ENCODE peak calls at places on chromosomes 11 and 22, in five cellular contexts. E is MM.1S, L is hepatocyte, A is HCT116, T is neural progenitor cell. M is an unnamed sample.

GRCh38 chr11:104623518-104623917 is 274.7 kb downstream of the CASP12 start:
- DNase-seq in E (no peak), L (no peak), A (no peak), T (no peak), M (no peak)

GRCh38 chr11:105960252-105961245 is 61.5 kb downstream of the MSANTD4 start:
- DNase-seq in E (no peak), L (peak; percentile 5), A (no peak), T (peak; percentile 39), M (peak; percentile 91)

GRCh38 chr11:665062-665706 is 28.1 kb downstream of the DRD4 start:
- DNase-seq in E (no peak), L (peak; percentile 61), A (no peak), T (no peak), M (no peak)

GRCh38 chr11:3195251-3196160 is 23.1 kb downstream of the MRGPRG start:
- DNase-seq in E (no peak), L (no peak), A (peak; percentile 6), T (no peak), M (peak; percentile 49)

GRCh38 chr11:70640408-70640807 is 242.1 kb downstream of the CTTN start:
- DNase-seq in E (no peak), L (no peak), A (no peak), T (no peak), M (no peak)

GRCh38 chr11:92297551-92298237 is 73.1 kb downstream of the FAT3 start:
- DNase-seq in E (no peak), L (no peak), A (no peak), T (no peak), M (no peak)

GRCh38 chr22:44012172-44012571 is 11.9 kb upstream of the PARVB start:
- DNase-seq in E (no peak), L (no peak), A (no peak), T (no peak), M (no peak)

GRCh38 chr22:40911772-40912171 is 39.4 kb upstream of the RBX1 start:
- DNase-seq in E (no peak), L (no peak), A (no peak), T (no peak), M (no peak)

GRCh38 chr11:15276616-15277015 is 161.9 kb downstream of the INSC start:
- DNase-seq in E (no peak), L (peak; percentile 24), A (peak; percentile 4), T (peak; percentile 61), M (peak; percentile 52)

GRCh38 chr11:128716231-128716630 is 22.4 kb downstream of the FLI1 start:
- DNase-seq in E (peak; percentile 31), L (peak; percentile 38), A (no peak), T (no peak), M (no peak)

GRCh38 chr11:77186302-77186701 is 58.3 kb downstream of the MYO7A start:
- DNase-seq in E (no peak), L (no peak), A (no peak), T (no peak), M (no peak)

GRCh38 chr11:114416441-114416928 is 16.0 kb downstream of the RBM7 start:
- DNase-seq in E (no peak), L (no peak), A (no peak), T (no peak), M (no peak)

GRCh38 chr11:46072172-46072964 is 48.9 kb downstream of the PHF21A start:
- DNase-seq in E (no peak), L (no peak), A (no peak), T (no peak), M (no peak)
- TF ChIP-seq CTCF in E (no peak), L (no peak), A (no peak), T (no peak), M (no peak)

GRCh38 chr11:79227732-79228416 is 213.0 kb downstream of the TENM4 start:
- DNase-seq in E (no peak), L (no peak), A (no peak), T (peak; percentile 41), M (peak; percentile 14)
- H3K27ac ChIP-seq in E (no peak overlapping the region), L (no peak overlapping the region), A (no peak overlapping the region), T (no peak overlapping the region), M (no peak overlapping the region)

DNA sequence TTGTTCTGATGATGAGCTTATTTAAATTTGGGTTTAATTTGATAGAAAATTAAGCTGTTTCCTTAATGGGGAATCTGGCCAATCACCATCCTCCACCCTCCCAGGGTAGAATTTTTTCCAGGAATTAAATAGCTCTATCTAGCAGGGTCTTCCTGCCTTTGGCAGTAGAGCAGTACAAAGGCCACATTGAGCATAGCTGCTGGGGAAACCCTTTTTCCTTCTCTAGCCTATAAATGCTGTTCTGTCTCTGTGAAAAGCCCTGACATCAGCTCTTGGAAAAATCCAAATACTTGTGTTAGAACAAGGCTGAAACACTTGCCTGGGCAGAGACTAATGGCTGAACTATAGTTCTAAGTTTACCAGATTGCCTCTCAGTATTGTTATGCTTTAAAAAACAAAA is 55.1 kb downstream of the ARHGEF12 start:
- DNase-seq in E (no peak), L (peak; percentile 61), A (no peak), T (peak; percentile 17), M (peak; percentile 31)
- TF ChIP-seq EZH2phosphoT487 in E (no peak), L (no peak), A (no peak), T (no peak), M (no peak)

DNA sequence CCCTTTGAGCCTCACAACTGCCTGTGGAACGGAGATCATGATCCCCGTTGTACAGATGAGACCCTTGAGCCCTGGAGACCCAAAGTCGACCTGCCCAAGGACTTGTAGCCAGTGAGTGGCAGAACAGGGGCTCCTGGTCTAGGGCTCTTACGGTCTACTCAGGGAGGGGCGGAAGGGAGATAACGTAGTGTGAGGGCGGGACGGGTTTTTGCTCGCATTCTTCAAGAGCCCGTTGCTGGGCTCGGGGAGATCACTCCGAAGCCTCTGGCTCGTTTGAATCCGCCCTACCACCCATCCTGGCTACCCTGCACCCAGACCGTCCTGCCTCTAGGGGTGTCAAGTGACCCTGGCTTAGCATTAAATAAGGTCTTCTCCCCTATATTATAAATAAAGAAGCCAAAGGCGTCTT is 637 bp downstream of the CRY2 start:
- DNase-seq in E (peak; percentile 55), L (peak; percentile 83), A (no peak), T (peak; percentile 71), M (peak; percentile 85)
- TF ChIP-seq CTCF in E (peak; percentile 31), L (no peak), A (peak; percentile 32), T (no peak), M (no peak)

DNA sequence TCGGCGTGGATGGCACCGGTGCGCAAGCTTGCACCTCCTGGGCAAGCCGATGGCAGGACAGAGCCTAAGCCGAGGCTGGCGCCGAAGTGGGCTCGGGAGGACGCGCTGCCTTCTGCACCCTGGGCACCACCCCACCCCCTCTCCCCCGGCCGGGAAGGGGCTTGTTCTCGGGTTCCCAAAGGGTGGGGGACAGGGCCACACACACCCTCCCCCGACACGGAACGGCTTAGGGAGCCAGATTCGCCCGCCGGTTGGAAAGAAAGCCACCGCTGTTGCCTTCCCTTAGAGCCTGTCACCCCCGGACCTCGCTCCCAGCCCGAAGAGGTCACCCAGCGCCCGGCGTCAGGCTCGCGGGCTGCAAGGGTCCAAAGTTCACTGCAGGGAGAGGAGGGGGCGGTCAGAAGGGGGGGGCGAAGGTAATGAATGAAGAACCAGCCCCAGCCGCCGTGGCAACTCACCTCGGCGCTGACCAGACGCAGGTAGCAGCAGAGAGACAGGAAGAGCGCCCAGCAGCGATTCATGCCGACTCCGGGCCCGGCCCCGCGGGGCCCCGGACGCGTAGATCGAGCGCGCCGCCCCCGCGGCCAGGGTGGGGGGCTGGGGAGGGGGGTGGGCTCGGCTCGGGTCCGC is 1.2 kb downstream of the PDGFB start:
- DNase-seq in E (peak; percentile 31), L (peak; percentile 78), A (no peak), T (peak; percentile 53), M (peak; percentile 61)
- H3K27ac ChIP-seq in E (peak overlapping the region; percentile 47), L (peak overlapping the region; percentile 88), A (peak overlapping the region; percentile 94), T (no peak overlapping the region), M (no peak overlapping the region)

GRCh38 chr11:83044958-83045712 is 26.6 kb downstream of the RAB30 start:
- DNase-seq in E (no peak), L (no peak), A (no peak), T (no peak), M (peak; percentile 25)
- TF ChIP-seq EZH2phosphoT487 in E (no peak), L (no peak), A (no peak), T (no peak), M (no peak)

DNA sequence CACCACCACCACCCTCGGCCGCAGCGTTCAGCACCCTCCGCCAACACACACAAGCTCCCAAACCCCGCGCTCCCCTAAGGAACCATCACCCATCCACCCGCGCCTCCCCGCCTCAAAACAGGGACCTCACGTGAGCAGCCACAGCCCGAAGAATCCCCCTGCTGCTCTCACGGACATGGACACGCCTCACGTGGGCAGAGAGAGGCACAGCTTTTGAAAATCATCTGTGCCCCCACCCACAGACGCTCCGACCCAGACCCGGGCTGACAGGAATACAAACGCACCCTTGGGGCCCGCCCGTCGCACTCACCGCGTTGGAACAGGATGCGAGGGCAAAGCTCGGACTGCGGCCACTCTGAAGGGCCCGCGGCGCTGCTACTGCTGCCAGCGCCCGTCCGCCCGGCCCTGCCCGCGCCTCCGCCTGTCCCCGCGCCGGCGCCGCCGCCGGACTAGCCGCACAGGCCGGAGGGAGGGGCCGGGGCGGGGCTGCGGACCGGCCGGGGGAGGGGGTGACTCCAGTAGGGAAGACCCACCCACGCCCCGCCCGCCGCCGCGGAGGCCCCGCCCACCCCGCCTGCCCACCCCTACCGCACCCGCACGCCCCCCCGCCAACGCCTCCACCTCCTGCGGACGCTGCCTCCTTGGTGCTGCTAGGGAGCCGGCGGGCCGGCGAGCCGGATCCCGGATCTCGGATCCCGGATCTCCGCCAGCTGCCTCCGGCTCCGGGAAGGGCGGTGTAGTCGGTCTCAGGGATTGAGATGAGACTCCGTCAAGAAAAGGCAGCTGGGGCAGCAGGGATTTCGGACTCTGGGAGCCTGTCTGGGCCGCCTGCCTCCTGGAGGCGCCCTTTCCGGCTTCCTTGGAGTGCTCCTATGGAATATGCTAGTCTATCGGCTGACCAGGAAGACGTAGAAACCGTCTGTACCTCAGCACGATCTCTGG is at the start of gene TRIM3:
- DNase-seq in E (peak; percentile 77), L (peak; percentile 97), A (peak; percentile 60), T (peak; percentile 97), M (peak; percentile 89)
- TF ChIP-seq CTCF in E (no peak), L (peak; percentile 48), A (no peak), T (peak; percentile 49), M (peak; percentile 26)

GRCh38 chr22:42369250-42370041 is 62.8 kb downstream of the NFAM1 start:
- DNase-seq in E (peak; percentile 89), L (peak; percentile 94), A (peak; percentile 88), T (peak; percentile 97), M (peak; percentile 98)
- H3K27ac ChIP-seq in E (no peak overlapping the region), L (no peak overlapping the region), A (peak overlapping the region; percentile 56), T (no peak overlapping the region), M (peak overlapping the region; percentile 79)

GRCh38 chr11:69416123-69416475 is 65.4 kb upstream of the LINC01488 start:
- DNase-seq in E (no peak), L (no peak), A (no peak), T (no peak), M (no peak)
- TF ChIP-seq EZH2phosphoT487 in E (no peak), L (no peak), A (no peak), T (no peak), M (no peak)

M was measured in GM23338.